ENCODE peak calls at places on chromosome 4, in five cellular contexts. One of them, this sample, is unnamed.

GRCh38 chr4:35342833-35343232 is 901.5 kb downstream of the ARAP2 start:
- DNase-seq in K562: no peak
- DNase-seq in IMR-90: no peak
- DNase-seq in A549: no peak
- DNase-seq in HepG2: no peak
- DNase-seq in this sample: no peak

GRCh38 chr4:9898596-9899345 is 117.3 kb downstream of the DRD5 start:
- DNase-seq in HepG2: peak
- DNase-seq in IMR-90: peak
- DNase-seq in A549: peak
- DNase-seq in K562: peak
- DNase-seq in this sample: peak

GRCh38 chr4:5995901-5996623 is 22.2 kb downstream of the C4orf50 start:
- DNase-seq in HepG2: no peak
- DNase-seq in IMR-90: no peak
- DNase-seq in K562: no peak
- DNase-seq in A549: no peak
- DNase-seq in this sample: no peak

GRCh38 chr4:178140326-178140915 is 698.2 kb upstream of the AGA start:
- DNase-seq in HepG2: no peak
- DNase-seq in A549: no peak
- DNase-seq in K562: no peak
- DNase-seq in IMR-90: no peak
- DNase-seq in this sample: no peak

GRCh38 chr4:62644372-62644771 is 1444.2 kb downstream of the ADGRL3 start:
- DNase-seq in K562: peak
- DNase-seq in A549: peak
- DNase-seq in HepG2: peak
- DNase-seq in IMR-90: no peak
- DNase-seq in this sample: no peak

GRCh38 chr4:36006226-36006625 is 238.1 kb downstream of the ARAP2 start:
- DNase-seq in K562: no peak
- DNase-seq in A549: peak
- DNase-seq in IMR-90: peak
- DNase-seq in HepG2: no peak
- DNase-seq in this sample: no peak

GRCh38 chr4:98514930-98515809 is 143.2 kb downstream of the TSPAN5 start:
- DNase-seq in HepG2: no peak
- DNase-seq in K562: peak
- DNase-seq in A549: no peak
- DNase-seq in IMR-90: peak
- DNase-seq in this sample: no peak

GRCh38 chr4:48546336-48546735 is 56.3 kb downstream of the ZAR1 start:
- DNase-seq in IMR-90: peak
- DNase-seq in A549: peak
- DNase-seq in HepG2: peak
- DNase-seq in K562: peak
- DNase-seq in this sample: no peak

GRCh38 chr4:22607382-22607781 is 85.4 kb upstream of the GBA3 start:
- DNase-seq in IMR-90: peak
- DNase-seq in A549: peak
- DNase-seq in HepG2: peak
- DNase-seq in K562: peak
- DNase-seq in this sample: peak

GRCh38 chr4:23856630-23857029 is 33.2 kb downstream of the PPARGC1A start:
- DNase-seq in A549: no peak
- DNase-seq in HepG2: peak
- DNase-seq in IMR-90: no peak
- DNase-seq in K562: no peak
- DNase-seq in this sample: no peak

GRCh38 chr4:139824882-139825522 is 159.4 kb downstream of the MGST2 start:
- DNase-seq in K562: no peak
- DNase-seq in IMR-90: no peak
- DNase-seq in A549: no peak
- DNase-seq in HepG2: no peak
- DNase-seq in this sample: no peak

GRCh38 chr4:102430511-102430910 is 70.6 kb upstream of the NFKB1 start:
- DNase-seq in IMR-90: peak
- DNase-seq in A549: peak
- DNase-seq in HepG2: no peak
- DNase-seq in K562: peak
- DNase-seq in this sample: no peak

GRCh38 chr4:154088741-154089140 is 299.9 kb upstream of the SFRP2 start:
- DNase-seq in HepG2: no peak
- DNase-seq in A549: no peak
- DNase-seq in IMR-90: no peak
- DNase-seq in K562: no peak
- DNase-seq in this sample: no peak

GRCh38 chr4:11228575-11228974 is 200.1 kb downstream of the HS3ST1 start:
- DNase-seq in K562: no peak
- DNase-seq in IMR-90: no peak
- DNase-seq in HepG2: no peak
- DNase-seq in A549: no peak
- DNase-seq in this sample: no peak
- TF ChIP-seq MAFK in K562: no peak
- TF ChIP-seq MAFK in IMR-90: no peak
- TF ChIP-seq MAFK in HepG2: no peak
- TF ChIP-seq MAFK in A549: no peak
- TF ChIP-seq MAFK in this sample: no peak

GRCh38 chr4:14151099-14151498 is 523.6 kb upstream of the BOD1L1 start:
- DNase-seq in HepG2: no peak
- DNase-seq in K562: no peak
- DNase-seq in A549: no peak
- DNase-seq in IMR-90: peak
- DNase-seq in this sample: no peak

GRCh38 chr4:14152834-14153519 is 525.5 kb upstream of the BOD1L1 start:
- DNase-seq in K562: no peak
- DNase-seq in IMR-90: no peak
- DNase-seq in A549: no peak
- DNase-seq in HepG2: no peak
- DNase-seq in this sample: no peak

GRCh38 chr4:14143892-14144291 is 516.4 kb upstream of the BOD1L1 start:
- DNase-seq in K562: no peak
- DNase-seq in A549: peak
- DNase-seq in HepG2: no peak
- DNase-seq in IMR-90: peak
- DNase-seq in this sample: no peak

GRCh38 chr4:14149469-14150030 is 522.0 kb upstream of the BOD1L1 start:
- DNase-seq in K562: no peak
- DNase-seq in IMR-90: peak
- DNase-seq in HepG2: no peak
- DNase-seq in A549: no peak
- DNase-seq in this sample: no peak
- TF ChIP-seq MAFK in K562: no peak
- TF ChIP-seq MAFK in IMR-90: no peak
- TF ChIP-seq MAFK in HepG2: no peak
- TF ChIP-seq MAFK in A549: no peak
- TF ChIP-seq MAFK in this sample: no peak

DNA sequence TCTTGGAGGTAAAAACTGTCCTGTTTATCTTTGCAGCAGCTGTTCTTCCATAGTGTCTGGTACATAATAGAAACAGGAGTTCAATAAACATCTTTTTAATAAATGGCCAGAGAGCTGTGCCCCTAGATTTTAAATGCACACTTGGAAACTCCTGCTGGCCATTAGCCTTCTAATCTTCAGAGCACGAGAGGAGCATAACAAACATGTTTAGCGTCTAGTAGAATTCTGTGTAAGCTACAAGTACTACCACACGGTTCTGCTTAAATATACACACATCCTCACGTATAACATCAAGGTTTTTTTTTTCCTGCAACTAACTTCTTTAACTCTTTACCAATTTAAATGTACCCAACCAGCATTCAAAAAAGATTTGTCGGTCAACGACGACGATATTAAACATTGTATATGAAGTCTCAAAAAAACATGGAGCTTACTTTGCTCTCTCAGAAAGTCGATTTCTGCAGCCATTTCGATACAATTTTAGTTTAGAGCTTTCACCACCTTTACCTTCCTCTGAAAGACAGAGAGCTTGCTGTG is 635 bp downstream of the SCLT1 start:
- DNase-seq in A549: no peak
- DNase-seq in HepG2: no peak
- DNase-seq in K562: peak
- DNase-seq in IMR-90: peak
- DNase-seq in this sample: no peak
- TF ChIP-seq MAFK in A549: no peak
- TF ChIP-seq MAFK in HepG2: no peak
- TF ChIP-seq MAFK in K562: no peak
- TF ChIP-seq MAFK in IMR-90: no peak
- TF ChIP-seq MAFK in this sample: no peak

GRCh38 chr4:164441131-164441530 is 312.8 kb upstream of the SMIM31 start:
- DNase-seq in IMR-90: no peak
- DNase-seq in A549: no peak
- DNase-seq in HepG2: no peak
- DNase-seq in K562: no peak
- DNase-seq in this sample: no peak

GRCh38 chr4:164442167-164442566 is 311.8 kb upstream of the SMIM31 start:
- DNase-seq in K562: no peak
- DNase-seq in HepG2: no peak
- DNase-seq in IMR-90: peak
- DNase-seq in A549: no peak
- DNase-seq in this sample: no peak

GRCh38 chr4:164446516-164446915 is 307.4 kb upstream of the SMIM31 start:
- DNase-seq in HepG2: no peak
- DNase-seq in K562: peak
- DNase-seq in A549: no peak
- DNase-seq in IMR-90: peak
- DNase-seq in this sample: no peak
- TF ChIP-seq MAFK in HepG2: no peak
- TF ChIP-seq MAFK in K562: no peak
- TF ChIP-seq MAFK in A549: no peak
- TF ChIP-seq MAFK in IMR-90: no peak
- TF ChIP-seq MAFK in this sample: no peak

This sample was measured in H1.